ENCODE peak calls at places on chromosomes 4 and X, in ten cellular contexts. One of them, this sample, is unnamed. For H3K27me3, the result is how much of the 10 kb centered on the place peaks cover.

GRCh38 chrX:139826065-139827044 is 106.5 kb downstream of the ATP11C start:
- DNase-seq in cardiac muscle cell: no peak
- DNase-seq in left ventricle myocardium inferior: no peak
- DNase-seq in pancreas: no peak
- DNase-seq in WERI-Rb-1: no peak
- DNase-seq in lower lobe of right lung: no peak
- DNase-seq in CD4-positive, CD25-positive, alpha-beta regulatory T cell: no peak
- DNase-seq in neuronal stem cell: no peak
- DNase-seq in spleen: no peak
- DNase-seq in K562: no peak
- DNase-seq in this sample: no peak

GRCh38 chr4:119172223-119172622 is 36.6 kb downstream of the MYOZ2 start:
- DNase-seq in WERI-Rb-1: no peak
- DNase-seq in pancreas: no peak
- DNase-seq in neuronal stem cell: no peak
- DNase-seq in spleen: no peak
- DNase-seq in left ventricle myocardium inferior: no peak
- DNase-seq in CD4-positive, CD25-positive, alpha-beta regulatory T cell: no peak
- DNase-seq in cardiac muscle cell: no peak
- DNase-seq in lower lobe of right lung: no peak
- DNase-seq in K562: no peak
- DNase-seq in this sample: no peak

GRCh38 chr4:46196086-46196485 is 72.2 kb upstream of the GABRG1 start:
- DNase-seq in left ventricle myocardium inferior: no peak
- DNase-seq in cardiac muscle cell: no peak
- DNase-seq in CD4-positive, CD25-positive, alpha-beta regulatory T cell: no peak
- DNase-seq in K562: peak
- DNase-seq in neuronal stem cell: no peak
- DNase-seq in lower lobe of right lung: no peak
- DNase-seq in pancreas: no peak
- DNase-seq in spleen: no peak
- DNase-seq in WERI-Rb-1: no peak
- DNase-seq in this sample: no peak

GRCh38 chr4:74682567-74683359 is 111.6 kb downstream of the BTC start:
- DNase-seq in neuronal stem cell: no peak
- DNase-seq in lower lobe of right lung: no peak
- DNase-seq in cardiac muscle cell: peak
- DNase-seq in WERI-Rb-1: no peak
- DNase-seq in spleen: no peak
- DNase-seq in K562: peak
- DNase-seq in pancreas: no peak
- DNase-seq in CD4-positive, CD25-positive, alpha-beta regulatory T cell: no peak
- DNase-seq in left ventricle myocardium inferior: no peak
- DNase-seq in this sample: no peak

GRCh38 chrX:151596282-151596681 is 32.8 kb downstream of the PASD1 start:
- DNase-seq in neuronal stem cell: no peak
- DNase-seq in pancreas: no peak
- DNase-seq in cardiac muscle cell: no peak
- DNase-seq in lower lobe of right lung: no peak
- DNase-seq in CD4-positive, CD25-positive, alpha-beta regulatory T cell: no peak
- DNase-seq in WERI-Rb-1: no peak
- DNase-seq in K562: peak
- DNase-seq in spleen: no peak
- DNase-seq in left ventricle myocardium inferior: no peak
- DNase-seq in this sample: no peak

GRCh38 chr4:182925298-182925738 is 8.1 kb upstream of the DCTD start:
- DNase-seq in pancreas: peak
- DNase-seq in WERI-Rb-1: peak
- DNase-seq in CD4-positive, CD25-positive, alpha-beta regulatory T cell: peak
- DNase-seq in spleen: peak
- DNase-seq in K562: peak
- DNase-seq in left ventricle myocardium inferior: peak
- DNase-seq in lower lobe of right lung: peak
- DNase-seq in cardiac muscle cell: peak
- DNase-seq in neuronal stem cell: peak
- DNase-seq in this sample: peak

GRCh38 chr4:20616848-20617247 is 83.4 kb upstream of the PACRGL start:
- DNase-seq in left ventricle myocardium inferior: no peak
- DNase-seq in pancreas: no peak
- DNase-seq in cardiac muscle cell: no peak
- DNase-seq in neuronal stem cell: no peak
- DNase-seq in K562: no peak
- DNase-seq in WERI-Rb-1: no peak
- DNase-seq in CD4-positive, CD25-positive, alpha-beta regulatory T cell: no peak
- DNase-seq in spleen: no peak
- DNase-seq in lower lobe of right lung: no peak
- DNase-seq in this sample: no peak

GRCh38 chr4:94334962-94335361 is 7.7 kb downstream of the HPGDS start:
- DNase-seq in spleen: no peak
- DNase-seq in WERI-Rb-1: no peak
- DNase-seq in neuronal stem cell: no peak
- DNase-seq in left ventricle myocardium inferior: no peak
- DNase-seq in CD4-positive, CD25-positive, alpha-beta regulatory T cell: no peak
- DNase-seq in pancreas: no peak
- DNase-seq in cardiac muscle cell: no peak
- DNase-seq in lower lobe of right lung: no peak
- DNase-seq in K562: no peak
- DNase-seq in this sample: no peak

GRCh38 chrX:46327229-46328081 is 217.8 kb downstream of the ZNF674 start:
- DNase-seq in lower lobe of right lung: peak
- DNase-seq in CD4-positive, CD25-positive, alpha-beta regulatory T cell: no peak
- DNase-seq in K562: no peak
- DNase-seq in neuronal stem cell: peak
- DNase-seq in pancreas: no peak
- DNase-seq in WERI-Rb-1: no peak
- DNase-seq in cardiac muscle cell: peak
- DNase-seq in left ventricle myocardium inferior: peak
- DNase-seq in spleen: no peak
- DNase-seq in this sample: peak

GRCh38 chr4:41799126-41799525 is 50.6 kb upstream of the PHOX2B start:
- DNase-seq in neuronal stem cell: no peak
- DNase-seq in left ventricle myocardium inferior: no peak
- DNase-seq in pancreas: no peak
- DNase-seq in spleen: no peak
- DNase-seq in CD4-positive, CD25-positive, alpha-beta regulatory T cell: no peak
- DNase-seq in lower lobe of right lung: no peak
- DNase-seq in cardiac muscle cell: no peak
- DNase-seq in K562: no peak
- DNase-seq in WERI-Rb-1: no peak
- DNase-seq in this sample: no peak
- H3K27me3 ChIP-seq in neuronal stem cell: under half
- H3K27me3 ChIP-seq in left ventricle myocardium inferior: under half
- H3K27me3 ChIP-seq in pancreas: under half
- H3K27me3 ChIP-seq in spleen: under half
- H3K27me3 ChIP-seq in CD4-positive, CD25-positive, alpha-beta regulatory T cell: under half
- H3K27me3 ChIP-seq in lower lobe of right lung: under half
- H3K27me3 ChIP-seq in cardiac muscle cell: under half
- H3K27me3 ChIP-seq in K562: under half
- H3K27me3 ChIP-seq in WERI-Rb-1: under half
- H3K27me3 ChIP-seq in this sample: under half

DNA sequence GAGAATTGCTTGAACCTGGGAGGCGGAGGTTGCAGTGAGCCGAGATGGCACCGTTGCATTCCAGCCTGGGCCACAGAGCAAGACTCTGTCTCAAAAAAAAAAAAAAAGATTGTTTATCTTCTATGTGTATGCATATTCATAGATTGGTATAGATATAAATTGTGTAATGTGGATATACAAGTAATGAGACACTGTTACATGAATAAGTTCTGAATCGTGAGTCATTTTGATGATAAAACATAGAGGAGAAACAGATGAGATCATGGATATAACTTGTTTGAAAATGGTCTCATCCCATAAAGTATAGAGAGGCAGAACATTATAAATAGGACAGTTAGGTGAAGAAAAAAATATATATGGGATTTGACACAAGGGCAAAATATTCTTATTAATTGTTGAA is 628.0 kb downstream of the IL1RAPL1 start:
- DNase-seq in cardiac muscle cell: no peak
- DNase-seq in neuronal stem cell: no peak
- DNase-seq in CD4-positive, CD25-positive, alpha-beta regulatory T cell: no peak
- DNase-seq in K562: no peak
- DNase-seq in lower lobe of right lung: no peak
- DNase-seq in left ventricle myocardium inferior: no peak
- DNase-seq in pancreas: no peak
- DNase-seq in WERI-Rb-1: no peak
- DNase-seq in spleen: no peak
- DNase-seq in this sample: no peak
- H3K4me3 ChIP-seq in cardiac muscle cell: no peak
- H3K4me3 ChIP-seq in neuronal stem cell: no peak
- H3K4me3 ChIP-seq in CD4-positive, CD25-positive, alpha-beta regulatory T cell: no peak
- H3K4me3 ChIP-seq in K562: no peak
- H3K4me3 ChIP-seq in lower lobe of right lung: no peak
- H3K4me3 ChIP-seq in left ventricle myocardium inferior: no peak
- H3K4me3 ChIP-seq in pancreas: no peak
- H3K4me3 ChIP-seq in WERI-Rb-1: no peak
- H3K4me3 ChIP-seq in spleen: no peak
- H3K4me3 ChIP-seq in this sample: no peak

DNA sequence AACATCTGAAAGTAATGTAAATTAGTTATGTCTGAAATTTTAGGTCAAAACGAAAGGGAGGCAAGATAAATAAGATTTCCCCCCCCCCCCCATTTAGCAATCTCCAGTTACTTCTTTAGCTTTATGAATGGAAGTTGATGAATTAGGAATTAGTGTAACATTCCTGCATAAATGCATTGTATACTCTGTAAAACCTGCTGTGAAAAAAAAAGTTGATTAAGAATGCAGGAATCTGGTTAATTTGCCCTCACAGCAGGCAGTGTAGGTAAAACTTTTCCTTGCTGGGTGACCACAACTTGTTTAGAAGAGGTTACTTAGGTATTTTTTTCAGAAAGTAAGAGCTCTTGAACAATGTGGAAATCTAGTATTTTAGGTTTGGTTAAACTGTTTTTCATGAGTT is 15.3 kb downstream of the LARP7 start:
- DNase-seq in neuronal stem cell: peak
- DNase-seq in spleen: no peak
- DNase-seq in CD4-positive, CD25-positive, alpha-beta regulatory T cell: no peak
- DNase-seq in pancreas: no peak
- DNase-seq in left ventricle myocardium inferior: no peak
- DNase-seq in WERI-Rb-1: no peak
- DNase-seq in lower lobe of right lung: no peak
- DNase-seq in K562: no peak
- DNase-seq in cardiac muscle cell: no peak
- DNase-seq in this sample: no peak
- H3K27ac ChIP-seq in neuronal stem cell: no peak
- H3K27ac ChIP-seq in spleen: no peak
- H3K27ac ChIP-seq in CD4-positive, CD25-positive, alpha-beta regulatory T cell: no peak
- H3K27ac ChIP-seq in pancreas: no peak
- H3K27ac ChIP-seq in left ventricle myocardium inferior: no peak
- H3K27ac ChIP-seq in WERI-Rb-1: no peak
- H3K27ac ChIP-seq in lower lobe of right lung: no peak
- H3K27ac ChIP-seq in K562: no peak
- H3K27ac ChIP-seq in cardiac muscle cell: no peak
- H3K27ac ChIP-seq in this sample: no peak

GRCh38 chrX:2679534-2680485 is 11.3 kb upstream of the CD99 start:
- DNase-seq in WERI-Rb-1: no peak
- DNase-seq in pancreas: no peak
- DNase-seq in neuronal stem cell: no peak
- DNase-seq in lower lobe of right lung: no peak
- DNase-seq in CD4-positive, CD25-positive, alpha-beta regulatory T cell: no peak
- DNase-seq in spleen: no peak
- DNase-seq in left ventricle myocardium inferior: no peak
- DNase-seq in cardiac muscle cell: no peak
- DNase-seq in K562: peak
- DNase-seq in this sample: peak

GRCh38 chrX:2682582-2683177 is 8.4 kb upstream of the CD99 start:
- DNase-seq in lower lobe of right lung: no peak
- DNase-seq in K562: no peak
- DNase-seq in cardiac muscle cell: no peak
- DNase-seq in left ventricle myocardium inferior: no peak
- DNase-seq in spleen: no peak
- DNase-seq in neuronal stem cell: no peak
- DNase-seq in WERI-Rb-1: no peak
- DNase-seq in CD4-positive, CD25-positive, alpha-beta regulatory T cell: no peak
- DNase-seq in pancreas: no peak
- DNase-seq in this sample: no peak

GRCh38 chrX:2678583-2678982 is 12.5 kb upstream of the CD99 start:
- DNase-seq in spleen: no peak
- DNase-seq in K562: no peak
- DNase-seq in CD4-positive, CD25-positive, alpha-beta regulatory T cell: no peak
- DNase-seq in pancreas: no peak
- DNase-seq in WERI-Rb-1: no peak
- DNase-seq in lower lobe of right lung: no peak
- DNase-seq in left ventricle myocardium inferior: no peak
- DNase-seq in neuronal stem cell: no peak
- DNase-seq in cardiac muscle cell: no peak
- DNase-seq in this sample: no peak

GRCh38 chrX:2677764-2678163 is 13.3 kb upstream of the CD99 start:
- DNase-seq in K562: peak
- DNase-seq in pancreas: peak
- DNase-seq in neuronal stem cell: no peak
- DNase-seq in lower lobe of right lung: peak
- DNase-seq in spleen: no peak
- DNase-seq in WERI-Rb-1: no peak
- DNase-seq in CD4-positive, CD25-positive, alpha-beta regulatory T cell: no peak
- DNase-seq in left ventricle myocardium inferior: peak
- DNase-seq in cardiac muscle cell: no peak
- DNase-seq in this sample: peak

DNA sequence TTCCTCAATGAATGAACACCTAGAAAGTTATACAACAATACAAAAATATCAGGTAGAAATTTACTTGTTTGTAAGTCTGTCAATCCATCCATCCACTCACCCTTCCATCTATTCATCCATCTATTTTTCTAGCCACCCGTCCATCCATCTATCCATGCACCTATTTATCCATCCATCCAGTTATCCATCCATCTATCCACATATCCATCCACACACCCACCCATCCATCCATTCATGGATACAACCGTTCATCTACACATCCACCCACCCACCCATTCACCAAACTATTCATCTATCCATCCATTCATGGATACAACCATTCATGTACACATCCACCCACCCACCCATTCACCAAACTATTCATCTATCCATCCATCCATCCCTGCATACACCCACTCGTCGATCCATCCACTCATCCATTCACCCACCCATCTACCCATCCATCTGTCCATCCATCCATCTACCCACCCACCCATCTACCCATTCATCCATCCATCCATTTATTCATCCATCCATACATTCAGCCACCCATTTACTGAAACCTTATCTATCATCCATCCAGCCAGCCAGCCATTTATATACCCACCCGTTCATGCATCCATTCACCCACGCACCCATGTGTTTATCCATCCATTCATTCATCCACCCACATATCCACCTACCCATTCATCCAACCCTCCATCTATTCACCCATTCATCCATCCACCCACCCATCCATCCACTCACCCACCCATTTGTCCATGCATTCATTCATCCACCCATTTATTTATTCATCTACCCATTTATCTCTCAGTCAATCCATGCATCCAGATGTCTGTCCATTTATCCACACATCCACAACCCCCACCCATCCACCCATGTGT is 10.4 kb upstream of the CD99 start:
- DNase-seq in CD4-positive, CD25-positive, alpha-beta regulatory T cell: no peak
- DNase-seq in neuronal stem cell: no peak
- DNase-seq in left ventricle myocardium inferior: no peak
- DNase-seq in WERI-Rb-1: no peak
- DNase-seq in lower lobe of right lung: no peak
- DNase-seq in spleen: no peak
- DNase-seq in K562: no peak
- DNase-seq in cardiac muscle cell: no peak
- DNase-seq in pancreas: no peak
- DNase-seq in this sample: no peak
- H3K27me3 ChIP-seq in CD4-positive, CD25-positive, alpha-beta regulatory T cell: under half
- H3K27me3 ChIP-seq in neuronal stem cell: under half
- H3K27me3 ChIP-seq in left ventricle myocardium inferior: under half
- H3K27me3 ChIP-seq in WERI-Rb-1: under half
- H3K27me3 ChIP-seq in lower lobe of right lung: under half
- H3K27me3 ChIP-seq in spleen: under half
- H3K27me3 ChIP-seq in K562: under half
- H3K27me3 ChIP-seq in cardiac muscle cell: under half
- H3K27me3 ChIP-seq in pancreas: under half
- H3K27me3 ChIP-seq in this sample: under half

This sample was measured in right cardiac atrium.